ENCODE peak calls at places on chromosome 2, in ten cellular contexts. D is fibroblast of lung, V is foreskin fibroblast, N is epithelial cell of esophagus, M is keratinocyte, B is HepG2, Q is stomach, H is astrocyte of the spinal cord, F is endothelial cell, C is testis. A is an unnamed sample.
A peak's percentile ranks its signal among the peaks of the same experiment; 100 is the strongest.

GRCh38 chr2:118992740-118993391 is 50.9 kb downstream of the MARCO start:
- DNase-seq in D (no peak), V (no peak), N (peak; percentile 31), M (no peak), B (no peak), Q (peak; percentile 10), H (no peak), F (no peak), C (no peak), A (peak; percentile 56)

GRCh38 chr2:135839713-135840112 is 2.7 kb upstream of the LCT start:
- DNase-seq in D (peak; percentile 78), V (peak; percentile 90), N (no peak), M (no peak), B (no peak), Q (no peak), H (peak; percentile 79), F (no peak), C (no peak), A (no peak)

GRCh38 chr2:216118474-216118873 is 9.3 kb downstream of the XRCC5 start:
- DNase-seq in D (no peak), V (no peak), N (no peak), M (no peak), B (no peak), Q (no peak), H (no peak), F (no peak), C (no peak), A (no peak)

GRCh38 chr2:68318686-68319396 is 908 bp downstream of the CNRIP1 start:
- DNase-seq in D (peak; percentile 9), V (peak; percentile 56), N (no peak), M (no peak), B (no peak), Q (no peak), H (peak; percentile 10), F (peak; percentile 37), C (no peak), A (no peak)

GRCh38 chr2:108594982-108595464 is 60.8 kb downstream of the LIMS1 start:
- DNase-seq in D (peak; percentile 100), V (peak; percentile 89), N (peak; percentile 88), M (no peak), B (peak; percentile 64), Q (no peak), H (peak; percentile 98), F (peak; percentile 36), C (no peak), A (peak; percentile 62)

GRCh38 chr2:10476723-10477442 is 28.8 kb upstream of the ODC1 start:
- DNase-seq in D (no peak), V (no peak), N (no peak), M (no peak), B (no peak), Q (no peak), H (no peak), F (no peak), C (no peak), A (no peak)

GRCh38 chr2:167550448-167550847 is 662.2 kb downstream of the XIRP2 start:
- DNase-seq in D (peak; percentile 22), V (peak; percentile 43), N (peak; percentile 27), M (no peak), B (peak; percentile 6), Q (no peak), H (peak; percentile 39), F (no peak), C (no peak), A (no peak)

GRCh38 chr2:178767099-178768060 is 39.8 kb downstream of the TTN start:
- DNase-seq in D (peak; percentile 2), V (no peak), N (no peak), M (no peak), B (no peak), Q (no peak), H (no peak), F (no peak), C (no peak), A (no peak)

GRCh38 chr2:149365826-149366583 is 35.6 kb downstream of the LYPD6 start:
- DNase-seq in D (peak; percentile 82), V (peak; percentile 58), N (peak; percentile 89), M (peak; percentile 64), B (peak; percentile 29), Q (peak; percentile 83), H (peak; percentile 5), F (no peak), C (no peak), A (no peak)

GRCh38 chr2:30796723-30797122 is 10.5 kb downstream of the CAPN13 start:
- DNase-seq in D (no peak), V (no peak), N (peak; percentile 41), M (no peak), B (no peak), Q (peak; percentile 85), H (no peak), F (no peak), C (no peak), A (no peak)

DNA sequence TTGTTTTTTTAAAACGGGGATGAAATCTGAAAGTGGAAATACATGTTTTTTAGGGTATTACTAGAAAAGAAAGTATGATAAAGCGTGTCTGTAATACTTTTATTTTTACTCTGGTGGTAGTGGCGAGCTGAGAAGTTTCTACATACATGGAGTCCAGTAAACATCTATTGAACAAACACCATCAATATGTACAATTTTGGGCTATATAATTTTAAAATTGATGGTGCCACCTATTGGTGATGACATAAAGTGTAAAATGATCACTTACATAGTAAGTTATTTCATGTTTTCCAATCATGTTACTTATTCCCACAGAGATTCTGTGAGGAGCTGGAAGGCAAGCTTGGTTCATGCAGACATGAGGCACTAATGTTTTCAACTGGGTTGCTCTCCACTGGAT is 31.5 kb upstream of the NFE2L2 start:
- DNase-seq in D (peak; percentile 22), V (peak; percentile 55), N (peak; percentile 50), M (no peak), B (peak; percentile 36), Q (no peak), H (peak; percentile 59), F (no peak), C (no peak), A (no peak)
- TF ChIP-seq CTCF in D (no peak), V (no peak), N (peak; percentile 20), M (no peak), B (peak; percentile 54), Q (peak; percentile 41), H (peak; percentile 30), F (peak; percentile 53), C (peak; percentile 39), A (no peak)

GRCh38 chr2:95325026-95325425 is 27.9 kb downstream of the KCNIP3 start:
- DNase-seq in D (no peak), V (no peak), N (no peak), M (no peak), B (no peak), Q (no peak), H (no peak), F (no peak), C (no peak), A (no peak)

GRCh38 chr2:95326433-95327140 is 29.4 kb downstream of the KCNIP3 start:
- DNase-seq in D (no peak), V (no peak), N (no peak), M (no peak), B (no peak), Q (no peak), H (no peak), F (no peak), C (no peak), A (no peak)

GRCh38 chr2:95325590-95326432 is 28.7 kb downstream of the KCNIP3 start:
- DNase-seq in D (no peak), V (no peak), N (no peak), M (no peak), B (no peak), Q (no peak), H (no peak), F (no peak), C (no peak), A (no peak)

GRCh38 chr2:95320986-95321767 is 24.0 kb downstream of the KCNIP3 start:
- DNase-seq in D (no peak), V (peak; percentile 93), N (no peak), M (no peak), B (no peak), Q (no peak), H (no peak), F (no peak), C (no peak), A (no peak)

DNA sequence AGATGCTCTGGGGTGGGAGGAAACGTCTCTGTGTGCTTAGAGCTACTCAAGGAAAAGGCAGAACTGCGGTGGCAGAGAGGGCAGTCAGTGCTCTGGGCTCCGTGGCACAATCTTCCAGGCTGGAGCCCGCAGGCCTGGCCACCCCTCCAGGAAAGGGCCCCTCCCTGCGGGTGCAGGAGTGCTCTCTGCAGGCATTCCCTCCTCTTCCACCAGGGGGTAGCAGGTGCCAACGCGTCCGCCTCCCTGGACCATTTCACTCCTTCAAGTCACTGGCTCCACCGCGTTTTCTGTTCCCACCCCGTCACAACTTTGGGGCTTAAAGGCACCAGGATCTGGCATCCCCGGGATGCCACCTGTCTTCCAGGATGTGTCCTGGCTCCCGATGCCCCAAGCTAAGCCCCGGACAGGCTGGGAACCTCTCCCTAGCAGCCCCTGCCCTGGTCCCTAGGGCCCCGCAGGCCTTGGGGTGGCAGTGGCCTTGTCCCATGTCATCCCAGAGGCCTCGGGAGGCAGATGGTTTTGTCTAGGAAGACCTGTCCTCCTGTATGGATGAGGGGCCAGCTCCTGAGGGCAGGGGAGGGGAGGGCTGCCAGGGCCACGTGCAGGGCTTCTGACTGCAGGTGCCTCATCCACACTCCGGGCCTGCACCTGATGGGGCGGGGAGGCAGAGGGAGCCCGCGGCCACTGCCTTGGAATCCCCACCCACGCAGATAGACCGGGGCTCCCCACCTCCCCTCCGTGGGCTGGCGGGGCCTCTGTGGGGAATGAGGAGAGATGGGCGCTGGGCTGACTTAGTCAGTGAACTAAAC is 26.4 kb downstream of the KCNIP3 start:
- DNase-seq in D (peak; percentile 18), V (peak; percentile 48), N (peak; percentile 32), M (no peak), B (peak; percentile 25), Q (peak; percentile 38), H (no peak), F (peak; percentile 45), C (peak; percentile 40), A (peak; percentile 21)
- TF ChIP-seq CTCF in D (peak; percentile 11), V (peak; percentile 44), N (peak; percentile 49), M (no peak), B (peak; percentile 74), Q (peak; percentile 21), H (peak; percentile 48), F (peak; percentile 65), C (peak; percentile 47), A (peak; percentile 37)

DNA sequence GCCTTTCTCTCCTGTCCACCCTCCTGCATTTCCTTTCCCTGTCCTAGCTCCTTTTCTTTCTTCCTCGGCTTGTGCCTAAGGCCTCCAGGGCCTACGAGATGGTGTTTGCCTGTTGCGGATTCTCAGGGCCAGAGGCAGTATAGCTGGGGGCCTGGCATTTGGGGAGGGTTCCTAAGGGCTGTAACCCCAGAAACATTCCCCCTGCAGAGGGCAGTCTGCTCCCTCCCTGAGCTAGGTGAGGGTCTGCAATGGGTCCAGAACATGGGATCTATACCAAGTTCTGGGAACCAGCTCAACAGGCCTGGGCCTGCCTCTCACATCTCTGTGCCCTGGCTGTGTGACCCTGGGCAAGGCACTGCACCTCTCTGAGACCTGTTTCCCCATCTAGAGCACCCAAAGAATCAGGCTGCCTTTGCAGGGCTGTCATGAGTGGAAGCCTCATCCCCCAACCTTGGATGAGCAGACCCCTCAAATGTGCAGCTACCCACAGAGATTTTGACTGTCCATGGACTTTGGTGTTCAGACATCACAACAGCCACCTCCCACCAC is 97.5 kb downstream of the GLI2 start:
- DNase-seq in D (no peak), V (no peak), N (no peak), M (no peak), B (no peak), Q (no peak), H (no peak), F (no peak), C (no peak), A (no peak)
- TF ChIP-seq CTCF in D (no peak), V (no peak), N (no peak), M (peak; percentile 27), B (peak; percentile 34), Q (no peak), H (peak; percentile 10), F (no peak), C (no peak), A (no peak)

GRCh38 chr2:228401065-228401912 is 219.8 kb upstream of the SPHKAP start:
- DNase-seq in D (no peak), V (peak; percentile 5), N (peak; percentile 25), M (no peak), B (no peak), Q (no peak), H (no peak), F (no peak), C (no peak), A (no peak)
- TF ChIP-seq CTCF in D (no peak), V (no peak), N (peak; percentile 23), M (no peak), B (no peak), Q (no peak), H (no peak), F (no peak), C (no peak), A (no peak)